ENCODE peak calls at places on chromosome 13, in four cellular contexts. J is neural crest cell, U is GM20000, P is fibroblast of lung. G is an unnamed sample.

GRCh38 chr13:30107126-30107525 is 200.2 kb downstream of the KATNAL1 start:
- DNase-seq in J (no peak), U (no peak), P (no peak), G (no peak)

GRCh38 chr13:45292176-45292575 is 48.8 kb downstream of the TPT1 start:
- DNase-seq in J (no peak), U (no peak), P (no peak), G (no peak)

GRCh38 chr13:37175996-37176395 is 70.5 kb upstream of the CSNK1A1L start:
- DNase-seq in J (no peak), U (no peak), P (peak), G (no peak)

GRCh38 chr13:63625869-63626268 is 2210.2 kb upstream of the PCDH20 start:
- DNase-seq in J (no peak), U (no peak), P (peak), G (no peak)

GRCh38 chr13:53237696-53238095 is 209.1 kb downstream of the OLFM4 start:
- DNase-seq in J (no peak), U (no peak), P (no peak), G (no peak)

GRCh38 chr13:72146816-72147215 is 279.8 kb upstream of the DACH1 start:
- DNase-seq in J (no peak), U (no peak), P (no peak), G (no peak)

GRCh38 chr13:91797567-91797966 is 399.1 kb downstream of the GPC5 start:
- DNase-seq in J (no peak), U (no peak), P (no peak), G (no peak)

GRCh38 chr13:109576331-109576813 is 210.0 kb downstream of the IRS2 start:
- DNase-seq in J (no peak), U (no peak), P (peak), G (no peak)

GRCh38 chr13:40986328-40986856 is 32.7 kb downstream of the ELF1 start:
- DNase-seq in J (no peak), U (no peak), P (peak), G (no peak)

GRCh38 chr13:62387642-62388041 is 972.0 kb upstream of the PCDH20 start:
- DNase-seq in J (no peak), U (no peak), P (peak), G (no peak)

GRCh38 chr13:34162545-34162936 is 344.6 kb downstream of the RFC3 start:
- DNase-seq in J (no peak), U (no peak), P (peak), G (no peak)

GRCh38 chr13:36431204-36432105 is 840 bp upstream of the CCNA1 start:
- DNase-seq in J (no peak), U (peak), P (no peak), G (no peak)

GRCh38 chr13:50526771-50527567 is 316.5 kb downstream of the DLEU7 start:
- DNase-seq in J (no peak), U (no peak), P (no peak), G (no peak)

GRCh38 chr13:42722883-42723539 is 58.4 kb upstream of the FAM216B start:
- DNase-seq in J (no peak), U (no peak), P (no peak), G (no peak)

GRCh38 chr13:75879656-75880055 is 243.5 kb downstream of the LMO7 start:
- DNase-seq in J (no peak), U (no peak), P (no peak), G (no peak)

GRCh38 chr13:103133551-103133950 is 67.3 kb upstream of the SLC10A2 start:
- DNase-seq in J (no peak), U (no peak), P (no peak), G (no peak)

GRCh38 chr13:66640231-66640630 is 589.9 kb downstream of the PCDH9 start:
- DNase-seq in J (no peak), U (no peak), P (no peak), G (no peak)

GRCh38 chr13:51803018-51803417 is 945 bp downstream of the DHRS12 start:
- DNase-seq in J (no peak), U (no peak), P (no peak), G (no peak)

GRCh38 chr13:51802601-51803000 is 1.4 kb downstream of the DHRS12 start:
- DNase-seq in J (no peak), U (no peak), P (no peak), G (no peak)

GRCh38 chr13:51805313-51805712 is 1.4 kb upstream of the DHRS12 start:
- DNase-seq in J (no peak), U (no peak), P (no peak), G (no peak)

GRCh38 chr13:51804295-51805172 is 571 bp upstream of the DHRS12 start:
- DNase-seq in J (no peak), U (no peak), P (peak), G (no peak)

GRCh38 chr13:51803422-51804294 is at the start of gene DHRS12:
- DNase-seq in J (peak), U (peak), P (peak), G (peak)
- TF ChIP-seq CTCF in J (no peak), U (no peak), P (no peak), G (no peak)

GRCh38 chr13:111153279-111153976 is 38.3 kb downstream of the ARHGEF7 start:
- DNase-seq in J (peak), U (peak), P (peak), G (peak)
- TF ChIP-seq CTCF in J (peak), U (no peak), P (peak), G (peak)

GRCh38 chr13:26221721-26222522 is at the start of gene RNF6:
- DNase-seq in J (peak), U (peak), P (peak), G (peak)
- TF ChIP-seq CTCF in J (no peak), U (no peak), P (no peak), G (no peak)

DNA sequence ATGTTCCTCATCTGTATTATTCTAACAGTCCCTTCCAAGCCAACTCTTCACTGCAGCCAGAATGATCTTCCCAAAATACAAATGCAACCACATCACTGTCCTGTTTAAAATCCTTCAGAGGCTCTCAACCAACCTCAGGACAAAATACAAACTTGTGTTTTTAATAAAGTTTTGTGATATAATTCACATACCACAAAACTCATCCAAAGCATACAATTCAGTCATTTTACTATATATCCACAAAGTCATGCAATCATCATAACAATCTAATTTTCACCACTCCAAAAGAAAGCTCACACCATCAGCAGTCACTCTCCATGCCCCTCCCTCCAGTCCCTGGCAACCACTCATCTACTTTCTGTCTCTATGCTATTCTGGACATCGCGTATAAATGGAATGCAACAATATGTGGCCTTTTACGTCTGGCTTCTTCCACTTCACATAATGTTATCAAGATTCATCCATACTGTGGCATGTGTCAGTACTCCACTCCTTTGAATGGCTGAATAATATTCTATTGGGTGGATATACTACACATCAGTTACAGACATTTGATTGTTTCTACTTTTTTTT is 81.7 kb upstream of the DOCK9 start:
- DNase-seq in J (no peak), U (no peak), P (no peak), G (no peak)
- TF ChIP-seq CTCF in J (no peak), U (no peak), P (no peak), G (no peak)

GRCh38 chr13:104320446-104320845 is 1254.2 kb upstream of the SLC10A2 start:
- DNase-seq in J (no peak), U (no peak), P (no peak), G (no peak)

GRCh38 chr13:104321756-104322155 is 1255.5 kb upstream of the SLC10A2 start:
- DNase-seq in J (no peak), U (no peak), P (no peak), G (no peak)

GRCh38 chr13:104314926-104315535 is 1248.8 kb upstream of the SLC10A2 start:
- DNase-seq in J (no peak), U (no peak), P (no peak), G (no peak)

GRCh38 chr13:104315606-104316005 is 1249.4 kb upstream of the SLC10A2 start:
- DNase-seq in J (no peak), U (no peak), P (peak), G (no peak)

DNA sequence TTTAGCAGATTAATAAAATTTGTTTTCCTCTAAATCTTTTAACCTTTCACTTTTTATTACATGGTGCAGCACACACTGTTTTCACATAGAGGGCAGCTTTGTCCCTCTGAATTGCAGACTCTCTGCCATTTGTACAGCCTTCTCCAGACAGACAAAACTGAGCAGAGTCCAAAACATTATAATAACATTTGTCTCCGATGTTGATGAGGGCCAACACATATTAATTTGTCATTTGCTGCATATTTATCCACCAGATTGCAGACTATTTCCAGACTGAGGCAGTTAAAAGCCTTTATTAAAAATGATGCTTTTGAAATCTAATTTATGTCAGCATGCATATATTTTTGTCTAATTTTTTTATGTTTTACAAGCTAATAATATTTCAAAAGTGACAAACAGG is 1251.9 kb upstream of the SLC10A2 start:
- DNase-seq in J (no peak), U (no peak), P (peak), G (no peak)
- TF ChIP-seq CTCF in J (peak), U (no peak), P (no peak), G (no peak)

GRCh38 chr13:112704634-112705145 is 14.9 kb downstream of the ATP11A start:
- DNase-seq in J (no peak), U (no peak), P (no peak), G (no peak)

GRCh38 chr13:112702341-112702982 is 12.6 kb downstream of the ATP11A start:
- DNase-seq in J (no peak), U (no peak), P (no peak), G (no peak)

GRCh38 chr13:112703935-112704633 is 14.2 kb downstream of the ATP11A start:
- DNase-seq in J (no peak), U (no peak), P (no peak), G (no peak)

GRCh38 chr13:112702983-112703379 is 13.1 kb downstream of the ATP11A start:
- DNase-seq in J (no peak), U (no peak), P (no peak), G (no peak)

DNA sequence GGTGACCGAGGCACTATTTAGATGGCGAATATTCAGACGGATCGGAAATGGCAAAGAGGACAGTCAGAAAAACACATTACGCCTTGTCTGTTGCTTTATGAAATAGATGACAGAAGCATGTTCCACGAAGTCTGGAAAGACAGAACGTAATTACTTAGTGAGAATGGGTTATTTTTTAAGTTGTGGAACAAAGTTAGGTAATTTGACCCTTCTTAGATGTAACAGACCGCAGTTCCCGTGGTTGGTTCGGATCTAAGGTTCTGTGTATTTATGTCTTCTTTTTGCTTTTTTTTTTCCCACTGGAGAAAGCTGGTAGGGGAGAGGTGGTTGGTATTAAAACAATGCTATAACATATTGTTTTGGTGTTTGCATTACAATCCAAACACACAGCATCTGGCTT is 13.6 kb downstream of the ATP11A start:
- DNase-seq in J (no peak), U (no peak), P (peak), G (no peak)
- TF ChIP-seq CTCF in J (no peak), U (no peak), P (no peak), G (no peak)

GRCh38 chr13:44103721-44104490 is 224.2 kb downstream of the LACC1 start:
- DNase-seq in J (no peak), U (no peak), P (no peak), G (no peak)

GRCh38 chr13:44104969-44105368 is 225.3 kb downstream of the LACC1 start:
- DNase-seq in J (no peak), U (no peak), P (no peak), G (no peak)

GRCh38 chr13:44098559-44098958 is 218.9 kb downstream of the LACC1 start:
- DNase-seq in J (no peak), U (no peak), P (no peak), G (no peak)

GRCh38 chr13:44096906-44097305 is 217.2 kb downstream of the LACC1 start:
- DNase-seq in J (no peak), U (no peak), P (no peak), G (no peak)

GRCh38 chr13:44101347-44102083 is 221.8 kb downstream of the LACC1 start:
- DNase-seq in J (no peak), U (no peak), P (no peak), G (no peak)
- TF ChIP-seq CTCF in J (no peak), U (no peak), P (no peak), G (no peak)

GRCh38 chr13:114015608-114016295 is 41.9 kb upstream of the C13orf46 start:
- DNase-seq in J (no peak), U (no peak), P (peak), G (no peak)

GRCh38 chr13:114016321-114017027 is 42.6 kb upstream of the C13orf46 start:
- DNase-seq in J (no peak), U (no peak), P (no peak), G (no peak)

GRCh38 chr13:114018461-114019055 is 44.7 kb upstream of the C13orf46 start:
- DNase-seq in J (no peak), U (no peak), P (no peak), G (no peak)

GRCh38 chr13:114017966-114018365 is 44.1 kb upstream of the C13orf46 start:
- DNase-seq in J (no peak), U (no peak), P (no peak), G (no peak)

GRCh38 chr13:114017028-114017630 is 43.3 kb upstream of the C13orf46 start:
- DNase-seq in J (no peak), U (no peak), P (peak), G (no peak)
- TF ChIP-seq CTCF in J (peak), U (no peak), P (peak), G (no peak)

GRCh38 chr13:85666356-85666755 is 132.9 kb downstream of the SLITRK6 start:
- DNase-seq in J (no peak), U (no peak), P (no peak), G (no peak)

GRCh38 chr13:85659493-85659892 is 139.7 kb downstream of the SLITRK6 start:
- DNase-seq in J (no peak), U (no peak), P (peak), G (no peak)

GRCh38 chr13:85661639-85662038 is 137.6 kb downstream of the SLITRK6 start:
- DNase-seq in J (no peak), U (no peak), P (no peak), G (no peak)

DNA sequence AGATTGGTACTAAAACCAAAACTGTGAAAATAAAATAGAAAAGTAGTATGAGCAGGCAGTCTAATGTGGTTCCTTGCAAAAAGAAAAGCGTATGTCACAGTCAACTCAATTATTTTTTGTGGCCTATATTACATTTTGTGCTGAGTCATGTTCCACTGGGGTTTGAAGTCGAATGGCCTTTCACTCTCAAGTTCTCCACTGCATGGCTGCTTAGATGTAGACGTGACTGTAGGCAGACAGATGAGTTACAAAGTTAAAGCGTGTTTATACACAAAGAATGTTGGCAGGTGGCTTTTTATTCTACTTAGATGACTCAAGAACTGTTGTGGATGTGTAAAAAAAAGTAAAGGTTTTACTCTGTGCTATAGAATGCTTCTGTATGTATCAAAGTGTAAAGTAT is 133.9 kb downstream of the SLITRK6 start:
- DNase-seq in J (no peak), U (no peak), P (peak), G (no peak)
- TF ChIP-seq CTCF in J (no peak), U (no peak), P (no peak), G (no peak)

GRCh38 chr13:27869436-27870090 is 50.2 kb upstream of the PDX1 start:
- DNase-seq in J (no peak), U (no peak), P (no peak), G (no peak)
- TF ChIP-seq CTCF in J (peak), U (no peak), P (no peak), G (no peak)